ENCODE peak calls at places on chromosome 18, in five cellular contexts. N, U, E, F and G are unnamed samples.

GRCh38 chr18:48781990-48782368 is 168.8 kb downstream of the SMAD7 start:
- DNase-seq in E (no peak), U (no peak), N (no peak), F (no peak), G (peak)

GRCh38 chr18:11760498-11761158 is 71.6 kb downstream of the GNAL start:
- DNase-seq in F (no peak), N (no peak), U (no peak), E (no peak), G (no peak)

GRCh38 chr18:46042571-46043123 is 29.4 kb downstream of the PSTPIP2 start:
- DNase-seq in F (no peak), N (no peak), U (no peak), E (no peak), G (no peak)

GRCh38 chr18:11761553-11761952 is 72.5 kb downstream of the GNAL start:
- DNase-seq in E (peak), F (peak), N (no peak), U (no peak), G (no peak)

GRCh38 chr18:48565105-48565504 is 26.3 kb downstream of the CTIF start:
- DNase-seq in N (no peak), F (no peak), U (no peak), E (no peak), G (no peak)

GRCh38 chr18:58819051-58819450 is 45.6 kb upstream of the ZNF532 start:
- DNase-seq in F (no peak), N (peak), E (no peak), U (no peak), G (no peak)

GRCh38 chr18:58937204-58937603 is 72.5 kb downstream of the ZNF532 start:
- DNase-seq in N (no peak), E (no peak), U (no peak), F (no peak), G (no peak)

GRCh38 chr18:50287028-50287440 is 458 bp downstream of the CXXC1 start:
- DNase-seq in F (no peak), U (no peak), E (no peak), N (no peak), G (no peak)

GRCh38 chr18:48899558-48900174 is 51.1 kb downstream of the SMAD7 start:
- DNase-seq in N (no peak), U (no peak), E (no peak), F (no peak), G (no peak)

GRCh38 chr18:77068321-77068841 is 64.2 kb downstream of the MBP start:
- DNase-seq in F (no peak), U (no peak), N (peak), E (no peak), G (no peak)

GRCh38 chr18:58761241-58761969 is 90.1 kb downstream of the MALT1 start:
- DNase-seq in E (no peak), U (no peak), F (no peak), N (peak), G (no peak)

GRCh38 chr18:49652841-49653240 is 91.0 kb downstream of the LIPG start:
- DNase-seq in U (no peak), N (no peak), F (no peak), E (no peak), G (no peak)

GRCh38 chr18:9095297-9096012 is 7.0 kb upstream of the NDUFV2 start:
- DNase-seq in U (no peak), N (peak), E (peak), F (no peak), G (no peak)
- H3K4me3 ChIP-seq in U (no peak), N (peak), E (no peak), F (no peak), G (no peak)

GRCh38 chr18:32730068-32730467 is 42.8 kb downstream of the KLHL14 start:
- DNase-seq in N (no peak), U (no peak), E (no peak), F (no peak), G (no peak)
- TF ChIP-seq MAX in N (no peak), U (no peak), E (no peak), F (no peak), G (no peak)

DNA sequence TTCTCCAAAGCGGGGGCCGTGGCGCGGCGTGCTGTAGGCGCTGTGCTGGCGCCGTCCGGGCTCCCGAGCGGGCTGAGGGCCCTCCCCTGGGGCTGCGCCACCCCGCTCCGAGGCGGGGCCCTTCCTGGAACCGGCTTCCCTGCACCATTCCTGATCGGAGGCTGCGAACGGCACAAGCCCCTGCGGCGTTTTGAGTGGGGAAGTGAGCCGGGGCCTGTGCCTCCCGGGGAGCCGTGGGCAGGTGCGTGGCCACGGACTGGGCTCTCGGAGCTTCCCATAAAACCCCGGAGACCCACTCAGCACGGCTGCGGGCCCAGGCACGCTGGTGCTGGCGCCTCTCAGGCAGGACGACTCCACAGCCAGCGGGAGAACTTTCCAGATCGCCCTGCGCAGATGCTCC is 74.7 kb downstream of the PSMG2 start:
- DNase-seq in F (no peak), N (no peak), E (no peak), U (no peak), G (no peak)
- H3K4me3 ChIP-seq in F (no peak), N (no peak), E (no peak), U (peak), G (no peak)

DNA sequence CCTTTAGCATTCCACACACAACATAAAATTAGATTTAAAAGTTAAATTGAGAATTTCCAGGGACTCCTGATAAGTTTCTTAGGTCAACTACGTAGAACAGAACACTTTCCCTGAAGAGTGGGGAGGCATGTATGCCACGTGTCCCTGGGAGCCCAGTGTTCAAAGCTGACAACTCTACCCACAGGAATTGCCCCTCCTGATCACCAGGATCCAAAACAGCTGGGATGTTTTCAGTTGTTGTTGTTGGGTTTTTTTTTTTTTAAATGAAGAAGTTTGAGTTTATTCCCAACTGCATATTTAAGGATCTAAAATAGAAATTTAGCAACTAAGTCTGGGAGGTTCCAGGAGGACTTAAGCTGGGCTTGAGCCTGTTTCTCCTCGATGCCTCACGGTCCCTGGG is 100.5 kb downstream of the TPGS2 start:
- DNase-seq in E (no peak), N (no peak), U (no peak), F (no peak), G (no peak)
- TF ChIP-seq MAX in E (no peak), N (no peak), U (no peak), F (no peak), G (no peak)

GRCh38 chr18:31233550-31234306 is 71.1 kb upstream of the DSC1 start:
- DNase-seq in E (peak), U (no peak), F (no peak), N (no peak), G (no peak)
- H3K4me3 ChIP-seq in E (no peak), U (no peak), F (peak), N (no peak), G (no peak)

GRCh38 chr18:14974088-14974487 is 226.1 kb downstream of the ANKRD30B start:
- DNase-seq in E (no peak), N (no peak), U (no peak), F (no peak), G (no peak)
- TF ChIP-seq MAX in E (no peak), N (no peak), U (no peak), F (no peak), G (no peak)

GRCh38 chr18:36693931-36694661 is 134.7 kb downstream of the TPGS2 start:
- DNase-seq in N (no peak), U (no peak), F (no peak), E (no peak), G (no peak)

GRCh38 chr18:36692331-36692730 is 136.5 kb downstream of the TPGS2 start:
- DNase-seq in E (no peak), N (no peak), U (no peak), F (no peak), G (peak)

GRCh38 chr18:36692909-36693308 is 135.9 kb downstream of the TPGS2 start:
- DNase-seq in N (no peak), E (no peak), U (no peak), F (no peak), G (peak)

GRCh38 chr18:36685580-36685979 is 143.2 kb downstream of the TPGS2 start:
- DNase-seq in N (no peak), F (no peak), E (no peak), U (no peak), G (no peak)

GRCh38 chr18:36688020-36688965 is 140.5 kb downstream of the TPGS2 start:
- DNase-seq in E (peak), U (no peak), F (peak), N (peak), G (peak)
- H3K4me3 ChIP-seq in E (no peak), U (no peak), F (no peak), N (no peak), G (no peak)

DNA sequence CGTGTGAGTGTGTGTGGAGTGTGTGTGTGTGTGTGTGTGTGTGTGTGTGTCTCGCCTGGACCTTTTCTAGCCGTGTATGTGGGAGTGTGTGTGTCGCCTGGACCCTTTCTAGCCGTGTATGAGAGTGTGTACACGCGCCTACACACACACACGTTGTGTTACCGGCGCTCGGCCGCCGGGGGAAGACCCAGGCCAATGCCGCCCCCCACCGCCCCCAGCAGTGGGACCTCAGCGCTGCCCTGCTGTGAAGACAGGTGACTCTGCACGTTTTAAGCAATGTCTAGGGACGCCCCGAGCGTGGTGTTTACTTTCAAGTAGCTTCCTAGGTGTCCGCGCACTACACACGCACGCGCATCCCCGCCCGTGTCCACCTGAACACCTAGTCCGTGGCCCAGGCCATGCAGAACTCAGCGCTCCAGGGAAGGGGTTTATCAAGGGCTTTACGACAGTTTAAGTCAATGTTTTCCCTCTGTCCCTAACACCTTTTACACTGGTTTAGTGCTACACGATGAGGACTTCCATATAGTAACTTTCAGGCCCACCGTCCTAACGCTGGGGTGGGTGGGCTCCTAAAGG is 1.2 kb upstream of the BCL2 start:
- DNase-seq in F (no peak), U (no peak), N (no peak), E (peak), G (peak)
- TF ChIP-seq MAX in F (no peak), U (no peak), N (no peak), E (no peak), G (no peak)